ENCODE peak calls at places on chromosomes 3 and 15, in eight cellular contexts. S is CD8-positive, alpha-beta T cell; H is fibroblast of mammary gland; E is HFFc6; W is Calu3; B is GM13976; U is OCI-LY7; V is cardiac fibroblast. T is an unnamed sample.

GRCh38 chr3:14897266-14897665 is 50.1 kb upstream of the NR2C2 start:
- DNase-seq in S (no peak), H (no peak), E (no peak), W (no peak), B (no peak), U (no peak), V (no peak), T (no peak)

GRCh38 chr3:67937498-67938118 is 283.2 kb upstream of the SUCLG2 start:
- DNase-seq in S (no peak), H (no peak), E (no peak), W (no peak), B (no peak), U (no peak), V (no peak), T (no peak)

GRCh38 chr15:75007216-75007615 is 11.9 kb downstream of the SCAMP5 start:
- DNase-seq in S (no peak), H (no peak), E (no peak), W (no peak), B (no peak), U (peak), V (no peak), T (no peak)

GRCh38 chr3:58013973-58014649 is 5.9 kb downstream of the FLNB start:
- DNase-seq in S (no peak), H (peak), E (peak), W (no peak), B (no peak), U (no peak), V (peak), T (peak)

GRCh38 chr3:32952369-32953067 is 1.1 kb downstream of the CCR4 start:
- DNase-seq in S (no peak), H (no peak), E (no peak), W (no peak), B (no peak), U (no peak), V (no peak), T (no peak)

GRCh38 chr3:191198886-191199285 is at the start of gene OSTN:
- DNase-seq in S (no peak), H (no peak), E (no peak), W (no peak), B (no peak), U (peak), V (no peak), T (no peak)

GRCh38 chr15:76337739-76338554 is 1.4 kb downstream of the ISL2 start:
- DNase-seq in S (no peak), H (no peak), E (no peak), W (no peak), B (peak), U (peak), V (no peak), T (no peak)

GRCh38 chr3:117523407-117523806 is 813.8 kb downstream of the TUSC7 start:
- DNase-seq in S (no peak), H (no peak), E (no peak), W (no peak), B (no peak), U (no peak), V (no peak), T (no peak)

GRCh38 chr3:165797551-165797950 is 39.7 kb downstream of the BCHE start:
- DNase-seq in S (no peak), H (peak), E (no peak), W (no peak), B (no peak), U (no peak), V (no peak), T (no peak)

GRCh38 chr3:147413712-147414325 is 4.7 kb downstream of the ZIC1 start:
- DNase-seq in S (no peak), H (no peak), E (no peak), W (no peak), B (no peak), U (no peak), V (no peak), T (no peak)

GRCh38 chr15:70558406-70559222 is 204.7 kb downstream of the UACA start:
- DNase-seq in S (no peak), H (no peak), E (no peak), W (no peak), B (no peak), U (no peak), V (no peak), T (no peak)

GRCh38 chr15:98812711-98813441 is 164.5 kb downstream of the IGF1R start:
- DNase-seq in S (no peak), H (no peak), E (no peak), W (no peak), B (no peak), U (no peak), V (peak), T (peak)

GRCh38 chr3:60147249-60147648 is 1097.4 kb upstream of the CFAP20DC start:
- DNase-seq in S (no peak), H (no peak), E (no peak), W (no peak), B (no peak), U (no peak), V (no peak), T (no peak)

GRCh38 chr3:32371466-32372212 is 20.0 kb upstream of the CMTM7 start:
- DNase-seq in S (no peak), H (no peak), E (no peak), W (no peak), B (no peak), U (no peak), V (no peak), T (no peak)

GRCh38 chr15:51243774-51244173 is 94.6 kb downstream of the CYP19A1 start:
- DNase-seq in S (no peak), H (peak), E (no peak), W (no peak), B (peak), U (no peak), V (no peak), T (no peak)

GRCh38 chr3:127959873-127960272 is 44.8 kb downstream of the KBTBD12 start:
- DNase-seq in S (no peak), H (peak), E (no peak), W (peak), B (peak), U (no peak), V (peak), T (peak)

GRCh38 chr3:138038725-138039462 is 28.9 kb downstream of the CLDN18 start:
- DNase-seq in S (no peak), H (no peak), E (no peak), W (no peak), B (no peak), U (no peak), V (no peak), T (no peak)

GRCh38 chr15:58077427-58077826 is 11.9 kb upstream of the ALDH1A2 start:
- DNase-seq in S (no peak), H (peak), E (no peak), W (peak), B (peak), U (peak), V (no peak), T (peak)

GRCh38 chr3:169382309-169382708 is 281.2 kb downstream of the MECOM start:
- DNase-seq in S (no peak), H (no peak), E (no peak), W (no peak), B (no peak), U (no peak), V (no peak), T (no peak)

GRCh38 chr15:33126559-33127290 is 67.8 kb downstream of the FMN1 start:
- DNase-seq in S (peak), H (peak), E (peak), W (peak), B (no peak), U (peak), V (peak), T (peak)

GRCh38 chr3:68876112-68876713 is 56.1 kb downstream of the TAFA4 start:
- DNase-seq in S (no peak), H (peak), E (peak), W (peak), B (peak), U (peak), V (peak), T (peak)

GRCh38 chr15:64703632-64703959 is 71.8 kb downstream of the RBPMS2 start:
- DNase-seq in S (no peak), H (peak), E (no peak), W (no peak), B (no peak), U (no peak), V (no peak), T (no peak)

GRCh38 chr15:93107646-93108045 is 18.6 kb upstream of the RGMA start:
- DNase-seq in S (no peak), H (no peak), E (no peak), W (no peak), B (no peak), U (no peak), V (no peak), T (no peak)

GRCh38 chr3:44050867-44051266 is 190.8 kb upstream of the TOPAZ1 start:
- DNase-seq in S (no peak), H (no peak), E (no peak), W (no peak), B (no peak), U (no peak), V (no peak), T (no peak)

GRCh38 chr3:123202451-123202850 is 708 bp downstream of the SEC22A start:
- DNase-seq in S (no peak), H (no peak), E (no peak), W (peak), B (no peak), U (peak), V (peak), T (peak)

GRCh38 chr3:47010910-47011309 is 31.4 kb downstream of the NBEAL2 start:
- DNase-seq in S (no peak), H (no peak), E (no peak), W (no peak), B (no peak), U (no peak), V (no peak), T (no peak)

GRCh38 chr3:172751188-172751571 is 654 bp downstream of the ECT2 start:
- DNase-seq in S (no peak), H (peak), E (peak), W (no peak), B (peak), U (peak), V (peak), T (peak)

GRCh38 chr3:172750368-172751187 is at the start of gene ECT2:
- DNase-seq in S (peak), H (peak), E (peak), W (peak), B (peak), U (peak), V (peak), T (peak)

GRCh38 chr3:172749201-172749965 is 1.1 kb upstream of the ECT2 start:
- DNase-seq in S (no peak), H (peak), E (peak), W (peak), B (no peak), U (no peak), V (peak), T (peak)

GRCh38 chr3:172750069-172750367 is 508 bp upstream of the ECT2 start:
- DNase-seq in S (no peak), H (no peak), E (no peak), W (no peak), B (no peak), U (no peak), V (no peak), T (no peak)

DNA sequence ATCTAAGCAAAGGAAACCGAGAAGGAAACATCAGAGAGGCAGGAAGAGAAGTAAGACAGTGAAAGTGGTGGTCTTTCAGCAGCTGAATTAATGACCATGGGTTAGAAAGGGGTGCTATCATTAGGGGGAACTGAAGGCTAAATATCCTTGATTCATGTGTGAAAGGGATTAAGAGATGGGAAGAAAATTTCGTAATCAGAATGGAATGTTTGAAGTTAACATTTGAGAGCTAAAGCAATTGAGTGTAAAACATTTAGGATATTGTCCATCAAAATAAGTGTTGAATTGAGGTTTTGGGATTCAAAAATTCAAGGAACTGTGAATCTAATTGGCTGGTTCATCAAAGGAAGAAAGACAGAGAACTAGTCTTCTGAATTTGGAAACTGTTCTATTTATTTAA is 4.0 kb upstream of the ECT2 start:
- DNase-seq in S (no peak), H (no peak), E (no peak), W (no peak), B (no peak), U (no peak), V (peak), T (no peak)
- TF ChIP-seq CTCF in S (no peak), H (no peak), E (no peak), W (no peak), B (no peak), U (no peak), V (no peak), T (no peak)

DNA sequence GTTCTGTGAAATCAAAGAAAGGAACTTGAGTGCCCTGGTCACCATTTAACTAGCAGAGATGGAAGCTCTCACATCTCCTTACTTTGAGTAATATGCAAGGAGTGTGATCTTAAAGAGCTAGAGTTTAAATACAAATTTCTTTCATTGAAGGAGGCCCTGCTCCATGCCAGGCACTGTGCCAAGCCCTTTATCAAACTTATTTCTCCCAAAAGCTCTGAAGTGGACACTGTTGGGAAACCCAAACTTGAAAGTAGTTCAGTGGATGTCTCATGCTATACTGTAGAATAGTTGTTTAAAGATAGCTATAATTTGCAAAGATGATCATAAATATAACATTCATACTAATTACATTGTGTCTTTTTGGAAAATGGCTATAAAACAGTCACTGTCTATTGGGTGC is 17.1 kb downstream of the GALNT15 start:
- DNase-seq in S (no peak), H (no peak), E (no peak), W (no peak), B (no peak), U (no peak), V (peak), T (no peak)
- TF ChIP-seq CTCF in S (no peak), H (no peak), E (no peak), W (no peak), B (no peak), U (no peak), V (no peak), T (no peak)

DNA sequence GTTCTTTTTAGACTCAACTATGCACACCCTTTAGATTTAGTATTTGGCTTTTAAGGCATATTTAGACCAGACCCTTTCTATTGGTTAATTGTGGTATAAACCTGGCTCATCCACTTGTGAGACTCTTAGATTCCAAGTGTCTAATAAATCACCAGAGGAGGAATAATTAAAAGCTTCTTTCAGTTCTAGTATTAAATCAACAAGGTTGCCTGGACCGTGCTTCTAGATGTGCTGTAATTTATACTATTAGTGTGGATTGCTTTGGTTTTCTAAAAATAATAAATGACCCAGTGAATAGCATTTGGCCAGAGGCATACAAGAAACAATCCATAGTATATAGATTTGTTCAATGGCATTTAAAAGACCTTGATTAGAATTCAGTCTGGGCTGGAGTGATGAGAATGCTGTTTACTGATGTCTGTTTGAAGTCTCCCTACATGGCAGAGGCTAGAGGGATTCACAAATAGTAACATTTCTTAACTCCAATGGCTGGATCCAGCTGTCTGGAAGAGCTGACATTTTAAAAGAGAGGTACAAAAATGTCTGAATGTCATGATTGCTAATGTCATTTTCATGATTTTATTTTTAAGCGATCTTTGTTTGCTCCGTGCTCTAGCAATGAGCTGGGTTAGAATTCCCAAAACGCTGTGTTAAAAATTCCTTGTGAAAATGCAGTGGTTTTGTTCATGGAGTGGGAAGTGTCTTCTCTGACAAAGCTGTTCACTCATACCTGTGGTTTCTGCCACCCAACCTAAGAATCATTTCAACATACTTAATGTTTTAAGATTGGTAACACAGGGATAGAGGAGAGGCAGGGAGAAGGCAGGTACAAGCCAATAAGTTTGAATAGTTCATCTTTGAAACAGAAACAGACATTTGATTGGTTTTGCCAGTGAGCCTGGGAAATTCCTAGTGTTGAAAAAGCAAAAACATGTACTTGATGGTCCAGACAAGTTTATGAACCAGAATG is 89.9 kb downstream of the RBMS3 start:
- DNase-seq in S (no peak), H (no peak), E (no peak), W (no peak), B (no peak), U (no peak), V (no peak), T (no peak)
- TF ChIP-seq CTCF in S (no peak), H (no peak), E (no peak), W (no peak), B (no peak), U (no peak), V (no peak), T (no peak)

GRCh38 chr3:55664387-55664786 is 177.3 kb upstream of the WNT5A start:
- DNase-seq in S (no peak), H (no peak), E (no peak), W (no peak), B (no peak), U (no peak), V (no peak), T (no peak)
- TF ChIP-seq CTCF in S (no peak), H (no peak), E (no peak), W (no peak), B (no peak), U (no peak), V (no peak), T (no peak)